ENCODE peak calls at places on chromosomes 1 and 21, in five cellular contexts. J, T, S, V and N are unnamed samples.
A peak's percentile ranks its signal among the peaks of the same experiment; 100 is the strongest.

GRCh38 chr1:167714851-167715652 is 6.7 kb upstream of the MPZL1 start:
- DNase-seq in J (peak; percentile 89), T (peak; percentile 78), S (peak; percentile 77), V (peak; percentile 79), N (peak; percentile 82)

GRCh38 chr1:1973716-1974642 is 29.6 kb downstream of the CFAP74 start:
- DNase-seq in J (no peak), T (no peak), S (no peak), V (no peak), N (peak; percentile 8)

GRCh38 chr1:201648066-201648910 is 109.4 kb downstream of the NAV1 start:
- DNase-seq in J (peak; percentile 42), T (no peak), S (no peak), V (peak; percentile 62), N (no peak)

GRCh38 chr1:151035167-151035566 is 1.2 kb upstream of the BNIPL start:
- DNase-seq in J (no peak), T (no peak), S (no peak), V (no peak), N (no peak)

GRCh38 chr21:38351961-38352521 is 95.2 kb downstream of the KCNJ15 start:
- DNase-seq in J (no peak), T (no peak), S (peak; percentile 67), V (no peak), N (no peak)

GRCh38 chr1:244322791-244323521 is 128.8 kb downstream of the ADSS2 start:
- DNase-seq in J (peak; percentile 61), T (peak; percentile 56), S (peak; percentile 82), V (no peak), N (no peak)

GRCh38 chr1:184035719-184036516 is 1.6 kb downstream of the COLGALT2 start:
- DNase-seq in J (no peak), T (no peak), S (no peak), V (no peak), N (no peak)

GRCh38 chr1:148010527-148010926 is 82.3 kb downstream of the GPR89B start:
- DNase-seq in J (no peak), T (no peak), S (no peak), V (no peak), N (no peak)

GRCh38 chr1:244272471-244273261 is 179.0 kb downstream of the ADSS2 start:
- DNase-seq in J (peak; percentile 76), T (peak; percentile 81), S (peak; percentile 88), V (peak; percentile 65), N (peak; percentile 48)

GRCh38 chr1:21749859-21750468 is 33.0 kb downstream of the USP48 start:
- DNase-seq in J (no peak), T (no peak), S (no peak), V (no peak), N (no peak)

GRCh38 chr1:243974451-243975292 is 76.4 kb upstream of the ZBTB18 start:
- DNase-seq in J (no peak), T (no peak), S (no peak), V (no peak), N (peak; percentile 21)

GRCh38 chr21:39016740-39017315 is 166.4 kb downstream of the PSMG1 start:
- DNase-seq in J (no peak), T (peak; percentile 87), S (no peak), V (no peak), N (no peak)

GRCh38 chr1:152398812-152399698 is 15.0 kb downstream of the CRNN start:
- DNase-seq in J (peak; percentile 27), T (no peak), S (no peak), V (no peak), N (no peak)

GRCh38 chr1:206094024-206094423 is 23.2 kb downstream of the AVPR1B start:
- DNase-seq in J (no peak), T (no peak), S (no peak), V (no peak), N (no peak)

GRCh38 chr1:4973341-4973740 is 318.9 kb downstream of the AJAP1 start:
- DNase-seq in J (no peak), T (no peak), S (no peak), V (no peak), N (no peak)

GRCh38 chr21:44301961-44302406 is 2.1 kb downstream of the PFKL start:
- DNase-seq in J (no peak), T (no peak), S (no peak), V (peak; percentile 71), N (no peak)

GRCh38 chr1:226604846-226605572 is 56.4 kb downstream of the STUM start:
- DNase-seq in J (no peak), T (no peak), S (no peak), V (no peak), N (no peak)

GRCh38 chr1:228836427-228836826 is 101.1 kb downstream of the RHOU start:
- DNase-seq in J (no peak), T (no peak), S (no peak), V (peak; percentile 68), N (no peak)

GRCh38 chr1:160058087-160058486 is 11.9 kb downstream of the KCNJ10 start:
- DNase-seq in J (no peak), T (no peak), S (no peak), V (no peak), N (no peak)

GRCh38 chr1:17045623-17046022 is 8.2 kb downstream of the SDHB start:
- DNase-seq in J (peak; percentile 14), T (no peak), S (no peak), V (no peak), N (peak; percentile 70)

GRCh38 chr1:13829152-13829769 is 129.3 kb downstream of the PRDM2 start:
- DNase-seq in J (no peak), T (no peak), S (no peak), V (no peak), N (no peak)

GRCh38 chr1:170285027-170285426 is 139.3 kb downstream of the NTMT2 start:
- DNase-seq in J (no peak), T (no peak), S (no peak), V (no peak), N (no peak)

GRCh38 chr21:38349111-38349746 is 92.4 kb downstream of the KCNJ15 start:
- DNase-seq in J (no peak), T (no peak), S (no peak), V (no peak), N (no peak)

GRCh38 chr1:203663294-203663693 is 36.7 kb downstream of the ATP2B4 start:
- DNase-seq in J (no peak), T (no peak), S (peak; percentile 69), V (no peak), N (peak; percentile 17)

GRCh38 chr1:94951056-94951455 is 24.1 kb upstream of the CNN3 start:
- DNase-seq in J (no peak), T (no peak), S (no peak), V (no peak), N (no peak)

GRCh38 chr1:32618673-32619221 is 31.6 kb downstream of the ZBTB8OS start:
- DNase-seq in J (no peak), T (no peak), S (no peak), V (no peak), N (peak; percentile 40)

GRCh38 chr1:237938553-237938952 is 47.8 kb upstream of the ZP4 start:
- DNase-seq in J (no peak), T (no peak), S (no peak), V (no peak), N (no peak)

GRCh38 chr1:45007311-45007710 is 3.8 kb downstream of the HECTD3 start:
- DNase-seq in J (no peak), T (no peak), S (no peak), V (no peak), N (no peak)

GRCh38 chr1:106957795-106958194 is 98.7 kb upstream of the PRMT6 start:
- DNase-seq in J (no peak), T (no peak), S (no peak), V (no peak), N (no peak)

GRCh38 chr1:231807498-231807897 is 180.9 kb downstream of the DISC1 start:
- DNase-seq in J (no peak), T (no peak), S (no peak), V (no peak), N (peak; percentile 17)

GRCh38 chr1:183956559-183957188 is 80.9 kb downstream of the COLGALT2 start:
- DNase-seq in J (no peak), T (peak; percentile 57), S (peak; percentile 41), V (no peak), N (no peak)

GRCh38 chr1:29824025-29824424 is 587.7 kb downstream of the PTPRU start:
- DNase-seq in J (no peak), T (no peak), S (no peak), V (no peak), N (no peak)

GRCh38 chr1:42105025-42105424 is 48.2 kb upstream of the GUCA2B start:
- DNase-seq in J (no peak), T (no peak), S (no peak), V (no peak), N (no peak)

GRCh38 chr1:92832537-92833160 is 809 bp downstream of the RPL5 start:
- DNase-seq in J (no peak), T (no peak), S (no peak), V (no peak), N (no peak)

GRCh38 chr1:161096015-161096414 is 2.1 kb upstream of the KLHDC9 start:
- DNase-seq in J (no peak), T (no peak), S (no peak), V (no peak), N (no peak)

GRCh38 chr1:161098161-161099068 is at the start of gene KLHDC9:
- DNase-seq in J (peak; percentile 90), T (peak; percentile 62), S (no peak), V (peak; percentile 82), N (no peak)

GRCh38 chr1:161100534-161100933 is 2.4 kb downstream of the KLHDC9 start:
- DNase-seq in J (no peak), T (no peak), S (no peak), V (no peak), N (no peak)

GRCh38 chr1:161096514-161096913 is 1.6 kb upstream of the KLHDC9 start:
- DNase-seq in J (no peak), T (no peak), S (no peak), V (no peak), N (peak; percentile 34)

GRCh38 chr1:161099090-161099802 is 1.1 kb downstream of the KLHDC9 start:
- DNase-seq in J (no peak), T (no peak), S (no peak), V (no peak), N (no peak)
- H3K4me3 ChIP-seq in J (no peak overlapping the region), T (no peak overlapping the region), S (no peak overlapping the region), V (peak overlapping the region; percentile 56), N (no peak overlapping the region)

GRCh38 chr1:37477198-37477931 is 3.0 kb downstream of the ZC3H12A start:
- DNase-seq in J (peak; percentile 74), T (peak; percentile 16), S (no peak), V (no peak), N (no peak)
- H3K27ac ChIP-seq in J (peak overlapping the region; percentile 96), T (peak overlapping the region; percentile 92), S (peak overlapping the region; percentile 94), V (peak overlapping the region; percentile 19), N (peak overlapping the region; percentile 31)

GRCh38 chr1:111221276-111221632 is 6.3 kb upstream of the CHI3L2 start:
- DNase-seq in J (no peak), T (no peak), S (no peak), V (no peak), N (no peak)
- H3K4me3 ChIP-seq in J (no peak overlapping the region), T (no peak overlapping the region), S (no peak overlapping the region), V (no peak overlapping the region), N (no peak overlapping the region)

GRCh38 chr21:33244082-33244780 is 14.5 kb downstream of the IFNAR2 start:
- DNase-seq in J (no peak), T (no peak), S (no peak), V (no peak), N (no peak)
- H3K27ac ChIP-seq in J (no peak overlapping the region), T (peak overlapping the region; percentile 57), S (no peak overlapping the region), V (no peak overlapping the region), N (no peak overlapping the region)